ENCODE peak calls at places on chromosomes 7 and 10, in six cellular contexts. G is fibroblast of lung, K is GM23338, P is ovary, C is upper lobe of right lung, Z is esophagus squamous epithelium. S is an unnamed sample. For H3K36me3, the result is how much of the 10 kb centered on the place peaks cover.

GRCh38 chr10:63712717-63713115 is 191.5 kb downstream of the REEP3 start:
- DNase-seq in G (peak), K (no peak), P (no peak), C (no peak), Z (no peak), S (no peak)

GRCh38 chr7:41567350-41568114 is 135.4 kb downstream of the INHBA start:
- DNase-seq in G (no peak), K (no peak), P (no peak), C (no peak), Z (no peak), S (no peak)

GRCh38 chr7:47314728-47315601 is 266.9 kb downstream of the TNS3 start:
- DNase-seq in G (peak), K (no peak), P (no peak), C (no peak), Z (no peak), S (no peak)

GRCh38 chr10:335151-335800 is 200.0 kb downstream of the ZMYND11 start:
- DNase-seq in G (no peak), K (no peak), P (no peak), C (peak), Z (no peak), S (no peak)

GRCh38 chr7:51645298-51645697 is 328.7 kb upstream of the COBL start:
- DNase-seq in G (no peak), K (peak), P (no peak), C (no peak), Z (no peak), S (no peak)

GRCh38 chr7:98528079-98528478 is 89.0 kb upstream of the NPTX2 start:
- DNase-seq in G (no peak), K (no peak), P (no peak), C (peak), Z (no peak), S (no peak)

GRCh38 chr7:23299770-23300300 is 696 bp downstream of the MALSU1 start:
- DNase-seq in G (no peak), K (peak), P (no peak), C (no peak), Z (no peak), S (no peak)

GRCh38 chr10:21134645-21135395 is 237.7 kb upstream of the NEBL start:
- DNase-seq in G (peak), K (no peak), P (no peak), C (no peak), Z (no peak), S (no peak)

GRCh38 chr7:116809636-116810266 is 52.6 kb upstream of the CAPZA2 start:
- DNase-seq in G (peak), K (peak), P (no peak), C (no peak), Z (no peak), S (no peak)

GRCh38 chr10:81081887-81082620 is 544.4 kb downstream of the SH2D4B start:
- DNase-seq in G (no peak), K (peak), P (no peak), C (no peak), Z (no peak), S (no peak)

GRCh38 chr10:42952931-42953683 is 123.8 kb upstream of the RET start:
- DNase-seq in G (no peak), K (no peak), P (no peak), C (peak), Z (no peak), S (peak)

GRCh38 chr7:151442776-151443496 is 3.0 kb upstream of the CRYGN start:
- DNase-seq in G (no peak), K (no peak), P (no peak), C (no peak), Z (no peak), S (no peak)

GRCh38 chr10:13503745-13504463 is 24.9 kb downstream of the BEND7 start:
- DNase-seq in G (peak), K (no peak), P (no peak), C (no peak), Z (no peak), S (no peak)

GRCh38 chr10:111801841-111802240 is 381.7 kb downstream of the GPAM start:
- DNase-seq in G (no peak), K (no peak), P (no peak), C (no peak), Z (no peak), S (no peak)

GRCh38 chr7:117127585-117128168 is 174.4 kb downstream of the ST7 start:
- DNase-seq in G (peak), K (peak), P (no peak), C (no peak), Z (no peak), S (peak)

GRCh38 chr7:98329100-98329871 is 47.8 kb downstream of the BRI3 start:
- DNase-seq in G (peak), K (no peak), P (no peak), C (peak), Z (no peak), S (no peak)

GRCh38 chr10:70588255-70588654 is 14.3 kb downstream of the PRF1 start:
- DNase-seq in G (no peak), K (no peak), P (no peak), C (no peak), Z (no peak), S (no peak)

GRCh38 chr10:30705625-30706149 is 76.1 kb upstream of the LYZL2 start:
- DNase-seq in G (no peak), K (peak), P (no peak), C (no peak), Z (no peak), S (no peak)
- H3K4me3 ChIP-seq in G (no peak), K (no peak), P (no peak), C (no peak), Z (no peak), S (no peak)

GRCh38 chr7:1483079-1483478 is 21.1 kb downstream of the INTS1 start:
- DNase-seq in G (no peak), K (no peak), P (no peak), C (no peak), Z (no peak), S (no peak)

GRCh38 chr7:1479287-1479686 is 20.0 kb upstream of the MICALL2 start:
- DNase-seq in G (no peak), K (no peak), P (no peak), C (no peak), Z (no peak), S (no peak)

GRCh38 chr7:1478480-1478879 is 19.2 kb upstream of the MICALL2 start:
- DNase-seq in G (no peak), K (no peak), P (no peak), C (no peak), Z (no peak), S (no peak)

GRCh38 chr7:1481300-1481699 is 22.0 kb upstream of the MICALL2 start:
- DNase-seq in G (no peak), K (no peak), P (no peak), C (no peak), Z (no peak), S (no peak)

DNA sequence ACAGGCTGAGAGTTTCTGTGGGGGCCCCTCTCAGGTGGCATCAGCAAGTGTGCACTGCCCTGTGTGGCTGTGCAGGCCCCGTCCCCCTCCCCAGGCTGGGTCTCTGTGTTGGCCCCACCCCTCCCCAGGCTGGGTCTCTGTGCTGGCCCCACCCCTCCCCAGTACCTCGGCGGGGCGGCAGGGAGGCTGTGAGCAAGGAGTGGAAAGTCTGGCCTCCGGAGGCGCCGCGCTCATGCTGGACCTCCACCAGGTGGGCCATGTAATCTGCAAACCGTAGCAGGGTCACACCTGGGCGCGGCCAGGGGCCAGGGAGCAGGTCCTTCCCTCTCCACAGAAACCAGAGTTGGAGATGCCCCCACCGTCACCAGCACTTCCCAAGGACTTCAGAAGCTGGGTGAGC is 21.4 kb upstream of the MICALL2 start:
- DNase-seq in G (no peak), K (no peak), P (no peak), C (no peak), Z (no peak), S (no peak)
- H3K36me3 ChIP-seq in G (under half), K (under half), P (under half), C (half or more), Z (half or more), S (half or more)

DNA sequence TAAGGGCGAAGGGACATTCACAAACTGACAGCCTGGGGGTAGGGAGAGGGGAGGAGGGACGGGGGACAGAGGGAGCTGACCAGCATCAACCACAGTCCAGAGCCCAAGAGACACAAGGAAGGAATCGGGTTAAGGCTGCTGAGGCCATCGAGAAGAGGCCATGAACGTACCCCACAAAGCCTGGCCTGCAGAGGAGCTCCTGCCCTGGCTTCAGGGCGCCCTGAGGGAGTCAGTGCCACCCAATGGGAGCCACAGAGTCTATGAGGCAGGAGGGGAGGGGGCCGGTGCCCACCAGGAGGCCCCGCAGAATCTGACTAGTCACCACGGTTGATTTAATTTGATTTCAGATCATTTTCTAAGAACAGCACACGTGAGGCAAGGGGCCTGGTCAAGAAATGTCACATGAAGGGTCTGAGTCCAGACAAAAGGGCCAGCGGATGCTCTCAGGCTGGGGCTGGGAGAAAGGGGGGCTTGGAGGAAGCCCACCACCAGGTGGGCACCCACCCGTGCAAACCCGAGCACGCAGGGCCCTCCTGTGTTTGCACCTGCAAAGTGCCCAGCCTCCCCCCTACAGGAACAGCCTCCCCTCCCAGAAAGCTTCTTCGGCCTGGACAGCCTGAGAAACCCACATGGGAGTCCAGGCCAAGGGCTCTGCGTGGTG is 40.4 kb downstream of the CAMK2B start:
- DNase-seq in G (no peak), K (no peak), P (peak), C (peak), Z (no peak), S (peak)
- H3K4me3 ChIP-seq in G (no peak), K (no peak), P (no peak), C (no peak), Z (no peak), S (no peak)

GRCh38 chr10:87887548-87888289 is 24.3 kb downstream of the PTEN start:
- DNase-seq in G (no peak), K (no peak), P (no peak), C (no peak), Z (no peak), S (no peak)
- H3K36me3 ChIP-seq in G (under half), K (under half), P (under half), C (under half), Z (under half), S (under half)

GRCh38 chr7:66739477-66739876 is 1.1 kb upstream of the RABGEF1 start:
- DNase-seq in G (no peak), K (no peak), P (no peak), C (no peak), Z (no peak), S (no peak)

GRCh38 chr7:66740302-66740979 is at the start of gene RABGEF1:
- DNase-seq in G (peak), K (peak), P (peak), C (peak), Z (peak), S (peak)

GRCh38 chr7:66739953-66740301 is 606 bp upstream of the RABGEF1 start:
- DNase-seq in G (peak), K (peak), P (no peak), C (no peak), Z (no peak), S (no peak)

GRCh38 chr7:66737667-66738066 is 2.9 kb upstream of the RABGEF1 start:
- DNase-seq in G (no peak), K (peak), P (no peak), C (no peak), Z (no peak), S (no peak)

GRCh38 chr7:66741706-66742053 is 1.1 kb downstream of the RABGEF1 start:
- DNase-seq in G (peak), K (no peak), P (peak), C (no peak), Z (no peak), S (no peak)
- H3K4me3 ChIP-seq in G (peak), K (peak), P (peak), C (peak), Z (peak), S (peak)

S was measured in ascending aorta.